ENCODE peak calls at places on chromosomes 13 and 19, in seven cellular contexts. One of them, this sample, is unnamed.

GRCh38 chr13:98458431-98458830 is 118.5 kb downstream of the STK24 start:
- DNase-seq in non-pigmented ciliary epithelial cell: no peak
- DNase-seq in activated naive CD8-positive, alpha-beta T cell treated with anti-CD3 and anti-CD28 coated beads, Interleukin-2, amount 50 U/mL, for 24 hours: no peak
- DNase-seq in IMR-90: no peak
- DNase-seq in AG09319: no peak
- DNase-seq in NCI-H2081: no peak
- DNase-seq in stimulated activated CD4-positive, alpha-beta T cell treated with anti-CD3 and anti-CD28 coated beads, Interleukin-12 subunit alpha, Interleukin-12 subunit beta, amount 100 ng/mL, for 48 hours: no peak
- DNase-seq in this sample: no peak

GRCh38 chr19:38319421-38320258 is at the start of gene KCNK6:
- DNase-seq in non-pigmented ciliary epithelial cell: no peak
- DNase-seq in activated naive CD8-positive, alpha-beta T cell treated with anti-CD3 and anti-CD28 coated beads, Interleukin-2, amount 50 U/mL, for 24 hours: peak
- DNase-seq in IMR-90: no peak
- DNase-seq in AG09319: no peak
- DNase-seq in NCI-H2081: no peak
- DNase-seq in stimulated activated CD4-positive, alpha-beta T cell treated with anti-CD3 and anti-CD28 coated beads, Interleukin-12 subunit alpha, Interleukin-12 subunit beta, amount 100 ng/mL, for 48 hours: peak
- DNase-seq in this sample: peak

GRCh38 chr19:17479325-17479791 is 9.0 kb downstream of the SLC27A1 start:
- DNase-seq in non-pigmented ciliary epithelial cell: no peak
- DNase-seq in activated naive CD8-positive, alpha-beta T cell treated with anti-CD3 and anti-CD28 coated beads, Interleukin-2, amount 50 U/mL, for 24 hours: no peak
- DNase-seq in IMR-90: peak
- DNase-seq in AG09319: no peak
- DNase-seq in NCI-H2081: no peak
- DNase-seq in stimulated activated CD4-positive, alpha-beta T cell treated with anti-CD3 and anti-CD28 coated beads, Interleukin-12 subunit alpha, Interleukin-12 subunit beta, amount 100 ng/mL, for 48 hours: no peak
- DNase-seq in this sample: peak

GRCh38 chr19:3055741-3056453 is 6.4 kb downstream of the TLE5 start:
- DNase-seq in non-pigmented ciliary epithelial cell: no peak
- DNase-seq in activated naive CD8-positive, alpha-beta T cell treated with anti-CD3 and anti-CD28 coated beads, Interleukin-2, amount 50 U/mL, for 24 hours: no peak
- DNase-seq in IMR-90: no peak
- DNase-seq in AG09319: no peak
- DNase-seq in NCI-H2081: peak
- DNase-seq in stimulated activated CD4-positive, alpha-beta T cell treated with anti-CD3 and anti-CD28 coated beads, Interleukin-12 subunit alpha, Interleukin-12 subunit beta, amount 100 ng/mL, for 48 hours: no peak
- DNase-seq in this sample: no peak

GRCh38 chr19:17138937-17139598 is 63.5 kb downstream of the MYO9B start:
- DNase-seq in non-pigmented ciliary epithelial cell: no peak
- DNase-seq in activated naive CD8-positive, alpha-beta T cell treated with anti-CD3 and anti-CD28 coated beads, Interleukin-2, amount 50 U/mL, for 24 hours: no peak
- DNase-seq in IMR-90: no peak
- DNase-seq in AG09319: no peak
- DNase-seq in NCI-H2081: no peak
- DNase-seq in stimulated activated CD4-positive, alpha-beta T cell treated with anti-CD3 and anti-CD28 coated beads, Interleukin-12 subunit alpha, Interleukin-12 subunit beta, amount 100 ng/mL, for 48 hours: no peak
- DNase-seq in this sample: no peak

GRCh38 chr13:114313061-114313860 is 1.0 kb upstream of the CHAMP1 start:
- DNase-seq in non-pigmented ciliary epithelial cell: no peak
- DNase-seq in activated naive CD8-positive, alpha-beta T cell treated with anti-CD3 and anti-CD28 coated beads, Interleukin-2, amount 50 U/mL, for 24 hours: peak
- DNase-seq in IMR-90: peak
- DNase-seq in AG09319: no peak
- DNase-seq in NCI-H2081: no peak
- DNase-seq in stimulated activated CD4-positive, alpha-beta T cell treated with anti-CD3 and anti-CD28 coated beads, Interleukin-12 subunit alpha, Interleukin-12 subunit beta, amount 100 ng/mL, for 48 hours: peak
- DNase-seq in this sample: peak

GRCh38 chr13:109698779-109699178 is 87.6 kb downstream of the IRS2 start:
- DNase-seq in non-pigmented ciliary epithelial cell: peak
- DNase-seq in activated naive CD8-positive, alpha-beta T cell treated with anti-CD3 and anti-CD28 coated beads, Interleukin-2, amount 50 U/mL, for 24 hours: no peak
- DNase-seq in IMR-90: peak
- DNase-seq in AG09319: no peak
- DNase-seq in NCI-H2081: no peak
- DNase-seq in stimulated activated CD4-positive, alpha-beta T cell treated with anti-CD3 and anti-CD28 coated beads, Interleukin-12 subunit alpha, Interleukin-12 subunit beta, amount 100 ng/mL, for 48 hours: no peak
- DNase-seq in this sample: peak

GRCh38 chr13:105918842-105919741 is 616.4 kb downstream of the EFNB2 start:
- DNase-seq in non-pigmented ciliary epithelial cell: peak
- DNase-seq in activated naive CD8-positive, alpha-beta T cell treated with anti-CD3 and anti-CD28 coated beads, Interleukin-2, amount 50 U/mL, for 24 hours: no peak
- DNase-seq in IMR-90: peak
- DNase-seq in AG09319: no peak
- DNase-seq in NCI-H2081: no peak
- DNase-seq in stimulated activated CD4-positive, alpha-beta T cell treated with anti-CD3 and anti-CD28 coated beads, Interleukin-12 subunit alpha, Interleukin-12 subunit beta, amount 100 ng/mL, for 48 hours: no peak
- DNase-seq in this sample: peak

GRCh38 chr19:38842439-38843174 is 7.2 kb downstream of the HNRNPL start:
- DNase-seq in non-pigmented ciliary epithelial cell: no peak
- DNase-seq in activated naive CD8-positive, alpha-beta T cell treated with anti-CD3 and anti-CD28 coated beads, Interleukin-2, amount 50 U/mL, for 24 hours: peak
- DNase-seq in IMR-90: no peak
- DNase-seq in AG09319: no peak
- DNase-seq in NCI-H2081: no peak
- DNase-seq in stimulated activated CD4-positive, alpha-beta T cell treated with anti-CD3 and anti-CD28 coated beads, Interleukin-12 subunit alpha, Interleukin-12 subunit beta, amount 100 ng/mL, for 48 hours: no peak
- DNase-seq in this sample: no peak

GRCh38 chr19:50036905-50037304 is 11.1 kb downstream of the ZNF473 start:
- DNase-seq in non-pigmented ciliary epithelial cell: no peak
- DNase-seq in activated naive CD8-positive, alpha-beta T cell treated with anti-CD3 and anti-CD28 coated beads, Interleukin-2, amount 50 U/mL, for 24 hours: no peak
- DNase-seq in IMR-90: no peak
- DNase-seq in AG09319: no peak
- DNase-seq in NCI-H2081: no peak
- DNase-seq in stimulated activated CD4-positive, alpha-beta T cell treated with anti-CD3 and anti-CD28 coated beads, Interleukin-12 subunit alpha, Interleukin-12 subunit beta, amount 100 ng/mL, for 48 hours: no peak
- DNase-seq in this sample: no peak

GRCh38 chr13:49053899-49054298 is 78.2 kb downstream of the FNDC3A start:
- DNase-seq in non-pigmented ciliary epithelial cell: no peak
- DNase-seq in activated naive CD8-positive, alpha-beta T cell treated with anti-CD3 and anti-CD28 coated beads, Interleukin-2, amount 50 U/mL, for 24 hours: no peak
- DNase-seq in IMR-90: no peak
- DNase-seq in AG09319: no peak
- DNase-seq in NCI-H2081: no peak
- DNase-seq in stimulated activated CD4-positive, alpha-beta T cell treated with anti-CD3 and anti-CD28 coated beads, Interleukin-12 subunit alpha, Interleukin-12 subunit beta, amount 100 ng/mL, for 48 hours: no peak
- DNase-seq in this sample: no peak

GRCh38 chr13:112067871-112068305 is 939 bp downstream of the SOX1 start:
- DNase-seq in non-pigmented ciliary epithelial cell: no peak
- DNase-seq in activated naive CD8-positive, alpha-beta T cell treated with anti-CD3 and anti-CD28 coated beads, Interleukin-2, amount 50 U/mL, for 24 hours: no peak
- DNase-seq in IMR-90: no peak
- DNase-seq in AG09319: no peak
- DNase-seq in NCI-H2081: peak
- DNase-seq in stimulated activated CD4-positive, alpha-beta T cell treated with anti-CD3 and anti-CD28 coated beads, Interleukin-12 subunit alpha, Interleukin-12 subunit beta, amount 100 ng/mL, for 48 hours: no peak
- DNase-seq in this sample: peak

GRCh38 chr19:3697094-3697493 is 3.2 kb downstream of the PIP5K1C start:
- DNase-seq in non-pigmented ciliary epithelial cell: no peak
- DNase-seq in activated naive CD8-positive, alpha-beta T cell treated with anti-CD3 and anti-CD28 coated beads, Interleukin-2, amount 50 U/mL, for 24 hours: no peak
- DNase-seq in IMR-90: no peak
- DNase-seq in AG09319: no peak
- DNase-seq in NCI-H2081: no peak
- DNase-seq in stimulated activated CD4-positive, alpha-beta T cell treated with anti-CD3 and anti-CD28 coated beads, Interleukin-12 subunit alpha, Interleukin-12 subunit beta, amount 100 ng/mL, for 48 hours: no peak
- DNase-seq in this sample: no peak

GRCh38 chr19:54464044-54464623 is 556 bp upstream of the LENG9 start:
- DNase-seq in non-pigmented ciliary epithelial cell: no peak
- DNase-seq in activated naive CD8-positive, alpha-beta T cell treated with anti-CD3 and anti-CD28 coated beads, Interleukin-2, amount 50 U/mL, for 24 hours: peak
- DNase-seq in IMR-90: peak
- DNase-seq in AG09319: no peak
- DNase-seq in NCI-H2081: peak
- DNase-seq in stimulated activated CD4-positive, alpha-beta T cell treated with anti-CD3 and anti-CD28 coated beads, Interleukin-12 subunit alpha, Interleukin-12 subunit beta, amount 100 ng/mL, for 48 hours: peak
- DNase-seq in this sample: peak

GRCh38 chr13:92297971-92298942 is 899.8 kb downstream of the GPC5 start:
- DNase-seq in non-pigmented ciliary epithelial cell: no peak
- DNase-seq in activated naive CD8-positive, alpha-beta T cell treated with anti-CD3 and anti-CD28 coated beads, Interleukin-2, amount 50 U/mL, for 24 hours: no peak
- DNase-seq in IMR-90: no peak
- DNase-seq in AG09319: no peak
- DNase-seq in NCI-H2081: no peak
- DNase-seq in stimulated activated CD4-positive, alpha-beta T cell treated with anti-CD3 and anti-CD28 coated beads, Interleukin-12 subunit alpha, Interleukin-12 subunit beta, amount 100 ng/mL, for 48 hours: no peak
- DNase-seq in this sample: no peak

This sample was measured in fibroblast of mammary gland.